ENCODE peak calls at places on chromosomes 7 and 10, in ten cellular contexts. H, L, K, R, A, D, M, V, O and E are unnamed samples.
A peak's percentile ranks its signal among the peaks of the same experiment; 100 is the strongest.

GRCh38 chr7:72307566-72307965 is 104.6 kb downstream of the CALN1 start:
- DNase-seq in R (no peak), O (no peak), D (no peak), L (no peak), V (no peak), A (no peak), K (no peak), M (no peak), H (no peak), E (no peak)

GRCh38 chr7:148255333-148255732 is 335.2 kb upstream of the C7orf33 start:
- DNase-seq in H (no peak), D (no peak), O (no peak), A (no peak), L (no peak), V (no peak), R (no peak), K (no peak), M (no peak), E (no peak)

GRCh38 chr10:89262331-89263020 is 10.9 kb upstream of the LIPA start:
- DNase-seq in A (no peak), R (no peak), M (no peak), O (no peak), D (no peak), H (no peak), V (no peak), K (no peak), L (no peak), E (no peak)

GRCh38 chr7:29555061-29555460 is 8.6 kb upstream of the PRR15 start:
- DNase-seq in O (no peak), A (no peak), K (no peak), M (no peak), L (no peak), V (no peak), R (no peak), D (no peak), H (no peak), E (no peak)

GRCh38 chr10:55233090-55233489 is 432.1 kb upstream of the PCDH15 start:
- DNase-seq in O (no peak), R (no peak), D (no peak), K (no peak), L (no peak), V (no peak), M (no peak), H (no peak), A (no peak), E (no peak)

GRCh38 chr7:994592-995308 is 11.8 kb downstream of the CYP2W1 start:
- DNase-seq in D (no peak), O (no peak), H (no peak), V (no peak), A (no peak), M (no peak), K (no peak), R (no peak), L (no peak), E (no peak)

GRCh38 chr7:105219771-105220160 is 169.0 kb downstream of the SRPK2 start:
- DNase-seq in H (no peak), V (no peak), M (no peak), A (no peak), O (no peak), D (no peak), R (no peak), K (no peak), L (no peak), E (no peak)

GRCh38 chr7:155921804-155922506 is 109.7 kb upstream of the SHH start:
- DNase-seq in H (no peak), D (no peak), V (peak; percentile 2), A (peak; percentile 59), M (peak; percentile 72), R (no peak), O (no peak), L (no peak), K (no peak), E (no peak)

GRCh38 chr7:51607447-51607846 is 290.8 kb upstream of the COBL start:
- DNase-seq in A (no peak), M (no peak), L (no peak), R (no peak), K (no peak), V (no peak), O (no peak), H (no peak), D (no peak), E (no peak)

GRCh38 chr10:48608279-48608681 is 3.4 kb upstream of the ARHGAP22 start:
- DNase-seq in L (peak; percentile 51), V (peak; percentile 89), O (no peak), R (no peak), K (no peak), H (peak; percentile 49), A (peak; percentile 29), D (peak; percentile 32), M (peak; percentile 85), E (no peak)

GRCh38 chr7:376306-376969 is 86.5 kb downstream of the FOXL3 start:
- DNase-seq in M (no peak), K (no peak), D (peak; percentile 40), O (peak; percentile 5), L (no peak), V (no peak), H (no peak), R (no peak), A (no peak), E (no peak)

GRCh38 chr7:45601816-45602540 is 27.8 kb downstream of the ADCY1 start:
- DNase-seq in D (no peak), H (no peak), R (no peak), O (no peak), M (peak; percentile 4), V (no peak), L (no peak), A (peak; percentile 25), K (no peak), E (no peak)

GRCh38 chr10:29859521-29860130 is 199.8 kb downstream of the JCAD start:
- DNase-seq in O (no peak), M (no peak), D (no peak), L (peak; percentile 16), H (no peak), K (no peak), R (no peak), V (no peak), A (no peak), E (no peak)

GRCh38 chr10:105068497-105068896 is 427.4 kb downstream of the SORCS3 start:
- DNase-seq in A (no peak), R (no peak), H (no peak), M (no peak), D (no peak), O (no peak), L (no peak), V (no peak), K (no peak), E (no peak)

GRCh38 chr10:113511419-113511818 is 41.4 kb upstream of the HABP2 start:
- DNase-seq in O (no peak), R (no peak), A (no peak), L (no peak), V (no peak), K (no peak), D (no peak), H (no peak), M (no peak), E (no peak)

GRCh38 chr7:2781636-2782035 is 62.5 kb downstream of the GNA12 start:
- DNase-seq in L (no peak), V (no peak), D (no peak), O (no peak), R (no peak), A (no peak), K (no peak), M (no peak), H (no peak), E (no peak)

GRCh38 chr10:80289451-80290287 is at the start of gene MAT1A:
- DNase-seq in M (peak; percentile 73), L (no peak), O (peak; percentile 30), A (no peak), V (peak; percentile 85), K (no peak), H (no peak), D (no peak), R (no peak), E (no peak)

GRCh38 chr7:50409856-50410468 is 40.2 kb downstream of the FIGNL1 start:
- DNase-seq in D (no peak), V (no peak), R (no peak), M (no peak), L (peak; percentile 75), A (no peak), O (no peak), H (no peak), K (no peak), E (no peak)

GRCh38 chr10:73117976-73118743 is 7.9 kb downstream of the NUDT13 start:
- DNase-seq in R (no peak), M (peak; percentile 35), L (no peak), V (no peak), D (no peak), A (no peak), H (no peak), K (no peak), O (no peak), E (no peak)

GRCh38 chr7:133203490-133203889 is 49.4 kb upstream of the EXOC4 start:
- DNase-seq in A (no peak), M (no peak), R (no peak), L (no peak), H (no peak), K (no peak), O (no peak), D (no peak), V (no peak), E (no peak)
- H3K36me3 ChIP-seq in A (no peaks in the 10 kb centered on the region), M (no peaks in the 10 kb centered on the region), R (no peaks in the 10 kb centered on the region), L (no peaks in the 10 kb centered on the region), H (no peaks in the 10 kb centered on the region), K (no peaks in the 10 kb centered on the region), O (no peaks in the 10 kb centered on the region), D (no peaks in the 10 kb centered on the region), V (peaks cover 1% of the 10 kb centered on the region), E (no peaks in the 10 kb centered on the region)

GRCh38 chr10:79161557-79161956 is 92.8 kb downstream of the ZMIZ1 start:
- DNase-seq in M (no peak), K (no peak), A (no peak), L (no peak), R (no peak), V (no peak), O (no peak), H (no peak), D (no peak), E (no peak)
- H3K36me3 ChIP-seq in M (no peaks in the 10 kb centered on the region), K (peaks cover 14% of the 10 kb centered on the region), A (peaks cover 18% of the 10 kb centered on the region), L (peaks cover 28% of the 10 kb centered on the region), R (peaks cover 41% of the 10 kb centered on the region), V (no peaks in the 10 kb centered on the region), O (no peaks in the 10 kb centered on the region), H (peaks cover 61% of the 10 kb centered on the region), D (no peaks in the 10 kb centered on the region), E (peaks cover 7% of the 10 kb centered on the region)

GRCh38 chr7:27186450-27187157 is 1.6 kb upstream of the HOXA11 start:
- DNase-seq in K (no peak), A (no peak), O (no peak), L (no peak), R (no peak), M (no peak), D (no peak), H (no peak), V (no peak), E (no peak)
- H3K36me3 ChIP-seq in K (no peaks in the 10 kb centered on the region), A (no peaks in the 10 kb centered on the region), O (no peaks in the 10 kb centered on the region), L (no peaks in the 10 kb centered on the region), R (no peaks in the 10 kb centered on the region), M (no peaks in the 10 kb centered on the region), D (no peaks in the 10 kb centered on the region), H (no peaks in the 10 kb centered on the region), V (no peaks in the 10 kb centered on the region), E (no peaks in the 10 kb centered on the region)

DNA sequence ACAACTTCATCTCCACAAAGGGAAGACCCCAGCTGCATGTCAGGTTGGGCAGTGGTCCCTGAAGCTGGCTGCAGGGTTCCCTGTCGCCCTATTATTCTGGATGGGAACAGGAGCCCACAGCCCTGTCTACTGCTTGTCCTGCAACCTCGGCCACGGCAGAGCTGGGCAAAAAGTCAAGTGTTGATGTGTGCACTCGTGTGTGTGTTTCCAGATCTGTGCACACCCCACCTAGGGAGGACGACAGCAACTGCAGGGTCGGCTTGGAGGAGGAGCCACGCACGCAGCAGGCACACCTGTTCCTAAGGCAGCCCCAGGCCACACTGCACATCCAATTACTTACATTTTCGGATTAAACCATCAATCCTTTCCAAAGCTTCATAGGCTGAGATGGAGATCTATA is 23.6 kb downstream of the PITRM1 start:
- DNase-seq in K (no peak), M (no peak), V (no peak), A (no peak), O (peak; percentile 10), R (no peak), H (no peak), D (no peak), L (no peak), E (no peak)
- H3K36me3 ChIP-seq in K (peaks cover 100% of the 10 kb centered on the region), M (peaks cover 18% of the 10 kb centered on the region), V (peaks cover 3% of the 10 kb centered on the region), A (peaks cover 58% of the 10 kb centered on the region), O (peaks cover 94% of the 10 kb centered on the region), R (peaks cover 96% of the 10 kb centered on the region), H (peaks cover 89% of the 10 kb centered on the region), D (peaks cover 76% of the 10 kb centered on the region), L (peaks cover 73% of the 10 kb centered on the region), E (peaks cover 72% of the 10 kb centered on the region)